ENCODE peak calls at places on chromosome 17, in eight cellular contexts. G is AG09309; C is fibroblast of villous mesenchyme; M is WERI-Rb-1; A is GM23338; O is vagina; E is GM13976; U is activated CD8-positive, alpha-beta T cell treated with anti-CD3 and anti-CD28 coated beads for 36 hours. R is an unnamed sample.

GRCh38 chr17:70110443-70110880 is 35.4 kb downstream of the KCNJ16 start:
- DNase-seq in G (no peak), C (peak), M (peak), A (no peak), O (no peak), E (no peak), U (no peak), R (no peak)

GRCh38 chr17:28216528-28216927 is 102.5 kb upstream of the TMEM97 start:
- DNase-seq in G (no peak), C (no peak), M (no peak), A (peak), O (no peak), E (no peak), U (peak), R (peak)

GRCh38 chr17:5203908-5204294 is 12.2 kb upstream of the ZNF594 start:
- DNase-seq in G (peak), C (peak), M (no peak), A (no peak), O (no peak), E (no peak), U (no peak), R (no peak)

GRCh38 chr17:41689497-41690299 is 1.0 kb downstream of the EIF1 start:
- DNase-seq in G (no peak), C (peak), M (peak), A (peak), O (no peak), E (no peak), U (peak), R (peak)

GRCh38 chr17:72843591-72843990 is 248.9 kb downstream of the SLC39A11 start:
- DNase-seq in G (no peak), C (no peak), M (no peak), A (no peak), O (no peak), E (no peak), U (no peak), R (no peak)

GRCh38 chr17:3532859-3533142 is 24.8 kb downstream of the TRPV3 start:
- DNase-seq in G (no peak), C (no peak), M (no peak), A (no peak), O (no peak), E (no peak), U (no peak), R (no peak)

GRCh38 chr17:30197416-30197815 is 38.1 kb downstream of the SLC6A4 start:
- DNase-seq in G (no peak), C (no peak), M (no peak), A (no peak), O (no peak), E (no peak), U (no peak), R (no peak)

GRCh38 chr17:37446027-37446426 is 39.3 kb downstream of the TADA2A start:
- DNase-seq in G (no peak), C (no peak), M (peak), A (no peak), O (no peak), E (peak), U (no peak), R (peak)

GRCh38 chr17:74190154-74190553 is 13.3 kb upstream of the RPL38 start:
- DNase-seq in G (no peak), C (peak), M (no peak), A (peak), O (no peak), E (peak), U (no peak), R (peak)

GRCh38 chr17:78559749-78560368 is 17.3 kb downstream of the DNAH17 start:
- DNase-seq in G (no peak), C (no peak), M (no peak), A (peak), O (no peak), E (no peak), U (peak), R (no peak)

GRCh38 chr17:63369233-63369632 is 76.9 kb downstream of the CYB561 start:
- DNase-seq in G (no peak), C (peak), M (no peak), A (no peak), O (no peak), E (no peak), U (no peak), R (no peak)

GRCh38 chr17:42517516-42517915 is 18.5 kb upstream of the NAGLU start:
- DNase-seq in G (peak), C (peak), M (peak), A (peak), O (no peak), E (peak), U (peak), R (peak)

DNA sequence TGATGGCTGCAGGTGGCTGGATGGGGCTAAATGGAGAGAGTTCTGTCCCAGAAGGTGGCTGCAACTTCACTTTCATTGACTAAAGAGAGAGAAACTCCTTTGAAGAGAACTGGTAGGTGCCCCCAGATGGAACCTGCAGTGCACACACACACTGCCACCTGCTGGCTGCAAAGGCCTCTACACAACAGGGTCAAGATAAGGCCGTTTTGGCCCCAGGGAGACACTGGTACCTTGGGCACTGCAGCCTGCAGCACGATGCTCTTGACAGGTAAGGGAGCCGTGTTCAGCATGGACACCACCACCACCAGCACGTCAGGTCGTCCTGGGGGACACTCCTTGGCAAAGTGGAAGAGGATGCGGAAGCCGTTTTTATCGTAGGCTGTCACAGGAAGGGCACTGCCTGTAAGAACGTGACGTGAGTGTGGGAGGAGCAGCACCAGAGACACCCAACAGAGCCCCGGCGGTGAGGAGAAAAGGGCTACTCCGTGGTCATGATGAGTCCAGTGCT is 22.7 kb downstream of the GGA3 start:
- DNase-seq in G (no peak), C (peak), M (peak), A (peak), O (no peak), E (peak), U (peak), R (peak)
- TF ChIP-seq CTCF in G (peak), C (peak), M (peak), A (peak), O (peak), E (peak), U (peak), R (peak)

DNA sequence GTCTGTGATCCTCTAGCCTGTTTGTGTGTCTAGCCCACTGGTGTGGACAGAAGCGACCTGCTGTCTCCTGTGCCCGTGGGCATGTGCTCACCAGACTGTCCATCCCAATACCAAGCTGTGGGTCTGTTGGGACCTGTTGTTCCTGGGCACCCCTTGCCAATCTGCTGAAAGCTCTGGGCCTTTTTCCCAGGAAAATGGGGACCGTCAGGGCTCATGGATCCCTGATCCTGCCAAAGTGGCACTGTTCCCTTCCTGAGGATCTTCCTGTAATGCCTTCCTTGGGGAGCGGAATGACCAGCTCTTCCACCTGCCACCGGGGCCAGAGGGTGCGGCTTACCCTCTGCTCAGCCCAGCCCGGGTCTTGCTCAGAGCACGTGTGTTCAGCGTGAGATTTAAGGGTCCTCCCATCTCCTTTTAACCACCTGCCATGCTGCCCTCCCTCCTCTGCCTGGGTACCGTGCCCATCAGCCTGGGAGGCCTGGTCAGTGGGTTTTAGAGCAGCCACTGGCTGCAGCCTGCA is 59.3 kb downstream of the BAIAP2 start:
- DNase-seq in G (no peak), C (no peak), M (no peak), A (no peak), O (no peak), E (no peak), U (no peak), R (no peak)
- TF ChIP-seq CTCF in G (peak), C (peak), M (no peak), A (no peak), O (no peak), E (no peak), U (no peak), R (no peak)

DNA sequence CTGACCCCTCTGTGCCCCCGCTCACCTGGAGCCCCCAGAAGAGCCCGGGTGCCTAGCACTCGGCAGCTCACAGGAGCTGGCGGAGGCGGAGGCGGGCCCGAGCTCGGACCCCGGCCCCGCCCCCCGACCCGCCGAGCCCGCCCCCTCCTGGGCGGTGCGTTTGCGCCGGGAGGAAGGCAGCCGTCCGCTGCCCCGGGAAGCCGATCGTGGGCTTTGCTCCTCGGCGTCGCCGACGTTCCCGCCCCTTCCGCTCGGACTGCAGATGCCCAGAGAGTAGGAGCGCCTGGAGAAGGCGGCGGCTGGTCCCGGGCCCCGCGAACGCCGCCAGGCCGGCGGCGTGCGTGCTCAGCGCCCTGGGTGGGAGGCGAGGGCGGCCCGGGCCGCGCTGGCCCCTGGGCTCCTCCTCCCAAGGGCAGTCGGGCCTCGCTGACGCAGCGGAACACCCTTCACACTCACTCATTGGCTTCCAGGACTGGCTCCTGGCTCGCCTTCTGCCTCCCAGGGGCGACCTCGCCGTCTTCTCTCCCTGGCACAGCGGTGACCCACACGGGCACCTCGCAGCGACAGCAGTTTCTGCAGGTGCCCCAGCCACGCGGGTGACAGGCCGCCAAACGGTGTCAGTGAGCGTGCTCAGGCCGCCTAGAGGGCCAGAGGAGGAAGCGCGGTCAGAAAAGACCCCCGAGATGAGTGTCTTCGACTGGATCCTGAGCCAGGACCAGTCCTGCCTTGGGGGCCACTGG is at the start of gene PLSCR3:
- DNase-seq in G (peak), C (peak), M (peak), A (peak), O (no peak), E (peak), U (peak), R (peak)
- TF ChIP-seq CTCF in G (peak), C (peak), M (peak), A (peak), O (peak), E (peak), U (no peak), R (peak)

DNA sequence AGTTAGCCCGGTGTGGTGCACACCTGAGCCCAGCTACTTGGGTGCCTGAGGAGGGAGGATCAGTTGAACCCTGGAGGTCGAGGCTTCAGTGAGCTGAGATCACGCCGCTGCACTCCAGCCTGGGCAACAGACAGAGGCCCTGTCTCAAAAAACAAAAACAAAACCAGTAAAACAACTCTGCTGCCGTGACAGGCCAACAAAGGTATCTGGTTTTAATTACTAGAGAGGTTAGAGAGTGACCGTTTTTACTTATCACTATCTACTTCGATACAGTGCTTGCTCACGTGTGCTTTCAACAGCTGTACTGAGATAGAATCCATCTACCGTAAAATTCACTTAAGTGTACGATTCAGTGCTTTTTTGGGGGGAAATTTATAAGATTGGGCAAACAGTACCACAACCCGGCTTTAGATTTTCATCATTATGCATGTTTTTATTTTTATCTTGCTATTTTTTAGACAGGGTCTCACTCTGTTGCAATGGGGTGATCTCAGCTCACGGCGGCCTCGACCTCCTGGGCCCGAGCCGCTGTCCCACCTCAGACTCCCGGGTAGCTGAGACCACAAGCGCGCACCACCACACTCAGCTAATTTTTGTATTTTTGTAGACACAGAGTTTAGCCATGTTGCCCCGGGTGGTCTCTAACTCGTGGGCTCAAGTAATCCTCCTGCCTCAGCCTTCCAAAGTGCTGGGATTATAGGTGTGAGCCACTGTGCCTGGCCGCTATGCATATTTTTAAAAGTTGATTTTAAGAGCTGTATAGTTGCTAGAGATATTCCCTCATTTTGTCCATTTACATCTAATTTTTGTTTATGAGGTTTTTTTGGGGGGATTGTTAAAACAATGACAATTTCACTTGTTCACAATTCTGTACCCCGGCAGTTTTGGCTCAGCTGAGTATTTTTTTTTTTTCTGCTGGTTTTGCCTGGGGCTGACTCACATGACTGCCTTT is 30.9 kb downstream of the SERPINF1 start:
- DNase-seq in G (no peak), C (peak), M (no peak), A (no peak), O (no peak), E (no peak), U (no peak), R (no peak)
- TF ChIP-seq CTCF in G (no peak), C (no peak), M (no peak), A (no peak), O (no peak), E (no peak), U (no peak), R (no peak)

GRCh38 chr17:8753976-8754440 is 4.3 kb downstream of the SPDYE4 start:
- DNase-seq in G (no peak), C (peak), M (no peak), A (peak), O (no peak), E (peak), U (no peak), R (peak)
- TF ChIP-seq CTCF in G (peak), C (peak), M (peak), A (peak), O (no peak), E (peak), U (peak), R (peak)

DNA sequence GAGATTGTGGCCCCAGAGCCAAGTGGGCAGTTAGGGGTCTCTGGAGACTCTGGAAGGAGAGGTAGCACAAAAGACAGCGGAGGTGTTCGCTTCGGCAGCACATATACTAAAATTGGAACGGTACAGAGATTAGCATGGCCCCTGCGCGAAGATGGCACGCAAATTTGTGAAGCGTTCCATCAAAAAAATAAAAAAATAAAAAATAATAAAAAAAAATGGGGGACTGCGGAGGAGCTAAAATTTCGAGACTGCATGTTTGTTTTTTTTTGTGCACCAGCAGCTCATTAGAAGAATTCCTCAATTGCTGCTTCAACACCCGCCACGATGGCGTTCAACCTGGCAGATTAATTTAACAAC is 39.1 kb downstream of the IGF2BP1 start:
- DNase-seq in G (no peak), C (no peak), M (no peak), A (no peak), O (no peak), E (no peak), U (no peak), R (no peak)
- TF ChIP-seq CTCF in G (no peak), C (no peak), M (no peak), A (no peak), O (no peak), E (no peak), U (no peak), R (no peak)

GRCh38 chr17:17975441-17975840 is 2.8 kb downstream of the DRC3 start:
- DNase-seq in G (no peak), C (no peak), M (no peak), A (no peak), O (no peak), E (no peak), U (no peak), R (no peak)
- TF ChIP-seq CTCF in G (no peak), C (no peak), M (no peak), A (no peak), O (no peak), E (no peak), U (no peak), R (no peak)

GRCh38 chr17:17520599-17521232 is 24.5 kb upstream of the RASD1 start:
- DNase-seq in G (no peak), C (no peak), M (no peak), A (no peak), O (no peak), E (no peak), U (no peak), R (no peak)

GRCh38 chr17:17525331-17525730 is 29.1 kb upstream of the RASD1 start:
- DNase-seq in G (no peak), C (no peak), M (no peak), A (no peak), O (no peak), E (no peak), U (no peak), R (no peak)

GRCh38 chr17:17524091-17524490 is 27.9 kb upstream of the RASD1 start:
- DNase-seq in G (no peak), C (no peak), M (no peak), A (no peak), O (no peak), E (no peak), U (no peak), R (no peak)

GRCh38 chr17:17523714-17524075 is 27.5 kb upstream of the RASD1 start:
- DNase-seq in G (no peak), C (no peak), M (no peak), A (no peak), O (no peak), E (no peak), U (no peak), R (no peak)

DNA sequence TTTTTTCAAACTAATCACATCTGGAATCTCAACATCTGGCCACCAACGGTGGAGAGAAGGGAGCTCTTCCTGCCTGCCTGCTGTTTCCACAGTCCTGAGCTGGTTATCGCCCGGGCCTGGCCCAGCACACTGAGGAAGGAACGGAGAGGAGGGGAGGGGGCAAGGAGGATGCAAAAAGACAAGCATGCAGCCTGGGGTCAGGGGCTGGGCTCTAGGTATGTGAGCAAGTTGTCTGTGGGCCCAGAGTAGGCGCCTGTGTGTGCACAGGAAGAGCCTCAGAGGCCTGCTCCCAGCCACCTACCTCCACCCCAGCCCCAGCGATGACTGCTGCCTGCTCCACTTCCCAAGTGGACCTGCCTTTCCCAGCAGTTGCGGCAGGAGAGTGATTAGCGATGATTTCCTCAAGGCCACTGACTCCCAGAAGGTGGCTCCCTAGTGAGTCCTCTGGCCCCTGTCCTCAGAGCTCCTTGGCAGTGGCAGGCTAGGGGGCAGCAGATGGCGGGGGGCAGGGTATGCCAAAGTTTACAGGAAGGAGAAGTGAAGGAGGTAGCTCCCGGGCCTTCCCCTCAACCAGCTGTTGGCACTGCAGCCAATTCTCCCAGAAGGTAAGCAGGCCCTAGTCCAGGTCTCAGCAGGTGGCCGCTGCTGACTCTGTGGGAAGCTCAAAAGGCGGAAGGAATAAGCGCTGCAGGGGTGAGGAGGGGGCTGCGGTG is 27.0 kb upstream of the RASD1 start:
- DNase-seq in G (no peak), C (no peak), M (peak), A (peak), O (no peak), E (no peak), U (no peak), R (peak)
- TF ChIP-seq CTCF in G (no peak), C (no peak), M (peak), A (no peak), O (no peak), E (no peak), U (no peak), R (no peak)